ENCODE peak calls at places on chromosome 3, in five cellular contexts. Q, A, L, R and I are unnamed samples.

GRCh38 chr3:15064299-15064834 is 748 bp downstream of the MRPS25 start:
- DNase-seq in Q (peak), A (peak), L (peak), R (peak), I (peak)

GRCh38 chr3:159837725-159838124 is 150.9 kb upstream of the IL12A start:
- DNase-seq in Q (no peak), A (no peak), L (no peak), R (no peak), I (no peak)

GRCh38 chr3:69776926-69777581 is 37.8 kb downstream of the MITF start:
- DNase-seq in Q (peak), A (no peak), L (no peak), R (no peak), I (no peak)

GRCh38 chr3:10531031-10531430 is 25.6 kb upstream of the ATP2B2 start:
- DNase-seq in Q (no peak), A (no peak), L (no peak), R (no peak), I (no peak)

GRCh38 chr3:181855825-181856224 is 144.1 kb downstream of the SOX2 start:
- DNase-seq in Q (no peak), A (no peak), L (no peak), R (no peak), I (no peak)

GRCh38 chr3:32278714-32279113 is 40.2 kb downstream of the CMTM8 start:
- DNase-seq in Q (no peak), A (no peak), L (no peak), R (peak), I (no peak)

GRCh38 chr3:141498592-141499223 is 11.9 kb downstream of the RASA2 start:
- DNase-seq in Q (peak), A (no peak), L (peak), R (no peak), I (peak)

GRCh38 chr3:167008765-167009164 is 371.3 kb downstream of the ZBBX start:
- DNase-seq in Q (no peak), A (no peak), L (no peak), R (no peak), I (no peak)

GRCh38 chr3:169133178-169134161 is 530.0 kb downstream of the MECOM start:
- DNase-seq in Q (peak), A (no peak), L (no peak), R (peak), I (no peak)

GRCh38 chr3:50297896-50298725 is 1.1 kb downstream of the HYAL3 start:
- DNase-seq in Q (peak), A (no peak), L (peak), R (no peak), I (no peak)

GRCh38 chr3:83039422-83039821 is 1278.0 kb upstream of the GBE1 start:
- DNase-seq in Q (no peak), A (no peak), L (no peak), R (no peak), I (no peak)

GRCh38 chr3:168426196-168426595 is 330.5 kb upstream of the GOLIM4 start:
- DNase-seq in Q (no peak), A (no peak), L (no peak), R (peak), I (no peak)

GRCh38 chr3:66989860-66990696 is 8.0 kb upstream of the KBTBD8 start:
- DNase-seq in Q (peak), A (no peak), L (no peak), R (no peak), I (no peak)

GRCh38 chr3:22296641-22297040 is 545.6 kb upstream of the ZNF385D start:
- DNase-seq in Q (no peak), A (no peak), L (no peak), R (no peak), I (peak)

GRCh38 chr3:127685708-127686511 is 13.2 kb downstream of the ABTB1 start:
- DNase-seq in Q (no peak), A (no peak), L (no peak), R (no peak), I (no peak)

GRCh38 chr3:131735544-131735943 is 232.8 kb upstream of the MRPL3 start:
- DNase-seq in Q (no peak), A (no peak), L (no peak), R (no peak), I (no peak)

GRCh38 chr3:139935071-139935865 is at the start of gene CLSTN2:
- DNase-seq in Q (no peak), A (no peak), L (peak), R (no peak), I (peak)

GRCh38 chr3:174193559-174193958 is 665.6 kb upstream of the NAALADL2 start:
- DNase-seq in Q (no peak), A (no peak), L (no peak), R (peak), I (no peak)

GRCh38 chr3:124783696-124784095 is 53.4 kb downstream of the UMPS start:
- DNase-seq in Q (no peak), A (no peak), L (no peak), R (peak), I (no peak)

GRCh38 chr3:185733980-185734724 is 90.7 kb downstream of the IGF2BP2 start:
- DNase-seq in Q (peak), A (peak), L (peak), R (peak), I (peak)

GRCh38 chr3:182889948-182890629 is 90.2 kb downstream of the DCUN1D1 start:
- DNase-seq in Q (no peak), A (no peak), L (no peak), R (no peak), I (no peak)

DNA sequence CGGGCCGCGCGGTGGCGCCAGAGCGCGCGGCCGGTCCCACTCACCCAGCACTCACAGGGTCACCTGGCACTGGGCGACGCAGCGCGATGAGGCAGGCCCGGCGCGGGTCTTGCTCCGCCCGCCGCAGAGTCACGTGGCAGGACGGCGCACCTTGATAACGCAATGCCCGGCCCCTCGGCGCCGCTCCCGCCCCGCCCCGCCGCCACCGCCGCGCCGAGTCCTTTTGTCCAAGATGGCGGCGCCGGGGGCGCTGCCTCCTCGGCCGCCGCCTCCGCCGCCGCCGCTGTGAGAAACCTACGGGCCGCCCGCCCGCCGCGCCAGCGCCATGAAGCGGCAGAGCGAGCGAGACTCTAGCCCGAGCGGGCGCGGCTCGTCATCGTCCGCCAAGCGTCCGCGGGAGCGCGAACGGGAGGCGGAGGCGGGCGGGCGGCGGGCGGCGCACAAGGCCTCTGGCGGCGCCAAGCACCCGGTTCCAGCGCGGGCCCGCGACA is at the start of gene RBM15B:
- DNase-seq in Q (peak), A (peak), L (peak), R (peak), I (peak)
- TF ChIP-seq POLR2A in Q (peak), A (peak), L (peak), R (peak), I (peak)

DNA sequence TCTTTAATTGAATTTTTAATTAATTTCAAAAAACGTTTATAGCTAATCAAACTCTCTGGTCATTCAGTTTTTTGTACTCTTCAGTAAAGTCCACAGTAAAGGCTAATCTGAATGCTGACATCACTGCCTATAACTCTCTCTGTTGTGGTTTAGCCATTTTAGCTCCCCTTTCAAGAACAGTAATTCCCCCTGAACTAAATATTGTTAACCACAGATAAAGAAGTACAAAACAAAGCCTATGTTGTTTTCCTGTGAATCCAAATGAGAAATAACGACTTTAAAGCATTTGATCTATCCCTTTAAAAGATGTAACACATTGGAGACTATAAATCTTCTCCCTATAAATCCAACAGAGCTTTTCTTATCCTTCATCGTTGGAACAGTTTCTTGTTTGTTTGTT is 94.2 kb downstream of the ZBTB20 start:
- DNase-seq in Q (no peak), A (no peak), L (no peak), R (no peak), I (no peak)
- TF ChIP-seq POLR2A in Q (no peak), A (no peak), L (no peak), R (no peak), I (no peak)

DNA sequence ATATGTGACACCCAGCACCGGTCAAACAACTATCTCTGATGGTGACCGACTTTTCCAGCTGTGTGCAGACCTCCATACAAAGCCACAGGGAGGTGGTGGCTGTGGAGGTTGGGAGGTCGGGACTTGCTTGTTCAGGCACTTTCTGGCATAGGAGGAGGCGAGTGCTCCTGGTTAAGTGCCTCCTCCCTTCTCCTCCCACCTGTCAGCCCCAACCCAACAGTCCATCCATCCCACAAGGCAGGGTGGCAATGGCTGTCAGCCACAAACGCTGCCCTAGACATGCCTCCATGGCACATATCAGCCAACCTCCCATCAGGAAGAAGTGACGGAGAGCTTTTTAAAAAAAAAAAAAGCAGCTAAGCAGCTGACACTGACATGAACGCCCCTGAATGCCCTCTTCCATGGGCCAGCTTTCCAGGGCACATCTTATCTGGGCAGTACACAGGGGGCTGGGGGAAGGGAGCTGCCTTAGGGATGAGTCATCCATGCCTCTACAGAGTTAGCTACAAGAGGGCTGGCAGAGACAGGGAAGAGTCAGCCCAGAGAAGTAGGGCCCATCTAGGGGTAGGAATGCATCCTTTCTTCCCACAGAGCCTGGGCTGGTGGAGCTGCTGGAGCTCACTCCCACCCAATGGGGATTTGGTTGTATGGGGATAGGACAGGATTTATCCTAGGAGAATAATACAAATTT is 41.2 kb downstream of the CCDC12 start:
- DNase-seq in Q (peak), A (peak), L (peak), R (peak), I (peak)
- TF ChIP-seq POLR2A in Q (no peak), A (no peak), L (peak), R (no peak), I (peak)

GRCh38 chr3:194306771-194307640 is 44.1 kb downstream of the CPN2 start:
- DNase-seq in Q (peak), A (no peak), L (peak), R (no peak), I (no peak)
- TF ChIP-seq POLR2A in Q (no peak), A (no peak), L (no peak), R (no peak), I (no peak)

DNA sequence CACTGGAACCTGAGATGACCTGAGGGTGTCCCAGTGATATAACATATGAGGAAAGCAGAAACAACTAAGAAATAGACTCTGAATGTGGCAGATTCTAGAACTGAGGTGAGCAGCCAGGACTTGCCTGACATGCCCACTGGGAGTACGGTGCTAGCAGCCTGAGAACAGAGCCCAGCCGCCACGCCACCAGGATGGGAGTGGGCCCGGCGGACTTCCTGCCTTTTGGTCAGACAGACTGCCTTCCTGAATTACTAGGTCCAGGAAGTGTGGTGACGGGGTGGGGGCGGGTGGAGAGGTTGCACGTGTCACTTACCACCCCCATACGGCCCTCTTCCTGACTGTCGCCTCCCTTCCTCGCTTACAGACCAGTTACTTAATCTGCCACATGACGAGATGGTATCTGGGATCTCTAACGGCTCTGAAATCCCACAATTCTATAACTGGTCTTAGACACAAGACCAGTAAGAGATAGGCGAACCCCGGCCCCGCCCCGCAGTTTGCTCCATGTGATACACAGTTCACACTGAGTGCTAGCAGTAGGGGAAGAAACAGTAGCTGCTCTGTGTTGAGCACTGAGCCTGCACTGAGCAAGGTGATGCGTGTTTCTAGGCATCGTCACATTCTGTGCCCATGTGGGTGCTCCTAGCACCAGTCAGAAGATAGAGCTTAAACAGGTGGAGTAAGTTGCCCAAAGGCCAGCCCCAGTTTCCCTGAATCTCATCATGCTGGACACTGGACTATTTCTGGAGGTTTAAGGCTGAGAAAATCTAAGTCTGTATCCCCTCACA is 95.7 kb downstream of the CPN2 start:
- DNase-seq in Q (peak), A (no peak), L (peak), R (no peak), I (peak)
- TF ChIP-seq POLR2A in Q (peak), A (no peak), L (no peak), R (no peak), I (no peak)

DNA sequence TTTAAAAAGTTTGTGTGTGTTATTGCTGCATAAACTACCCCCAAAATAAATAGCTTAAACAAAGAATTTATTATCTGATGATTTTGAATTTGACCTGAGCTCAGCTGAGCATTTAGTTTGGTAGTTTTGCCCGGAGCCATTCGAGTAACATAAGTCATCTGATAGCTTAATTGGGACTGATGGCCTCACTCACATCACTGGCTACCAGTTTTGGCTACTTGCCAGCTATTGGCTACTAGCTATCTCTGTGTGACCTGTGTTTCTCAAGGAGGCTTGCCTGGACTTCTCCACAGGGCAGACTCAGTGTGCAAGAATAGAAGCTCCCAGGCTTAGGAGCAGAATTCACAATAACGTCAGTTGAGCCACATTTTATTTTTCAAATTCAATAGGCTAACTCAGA is 9.0 kb downstream of the CNTN3 start:
- DNase-seq in Q (no peak), A (no peak), L (no peak), R (no peak), I (no peak)
- TF ChIP-seq POLR2A in Q (no peak), A (no peak), L (no peak), R (no peak), I (no peak)

DNA sequence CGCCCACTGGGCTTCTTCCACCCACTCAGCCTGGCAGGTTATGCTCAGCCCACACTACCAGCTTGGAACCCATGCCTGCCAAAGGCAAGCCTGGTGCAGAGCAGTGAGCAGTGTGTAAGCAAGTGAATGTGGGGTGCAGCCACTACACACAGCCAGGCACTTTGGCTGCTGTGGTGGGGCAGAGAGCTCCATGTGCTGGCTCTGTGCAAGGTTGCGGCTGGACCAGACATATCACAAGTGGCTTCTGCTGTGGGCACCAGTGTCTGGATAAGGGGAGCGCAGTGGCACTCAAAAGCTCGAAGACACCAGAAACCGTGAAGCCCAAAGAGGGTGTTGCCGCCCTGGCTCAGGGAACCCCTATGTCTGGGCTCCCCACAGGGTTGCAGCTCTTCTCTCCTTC is 563.7 kb downstream of the SI start:
- DNase-seq in Q (no peak), A (no peak), L (no peak), R (no peak), I (no peak)
- TF ChIP-seq POLR2A in Q (no peak), A (no peak), L (no peak), R (no peak), I (no peak)

DNA sequence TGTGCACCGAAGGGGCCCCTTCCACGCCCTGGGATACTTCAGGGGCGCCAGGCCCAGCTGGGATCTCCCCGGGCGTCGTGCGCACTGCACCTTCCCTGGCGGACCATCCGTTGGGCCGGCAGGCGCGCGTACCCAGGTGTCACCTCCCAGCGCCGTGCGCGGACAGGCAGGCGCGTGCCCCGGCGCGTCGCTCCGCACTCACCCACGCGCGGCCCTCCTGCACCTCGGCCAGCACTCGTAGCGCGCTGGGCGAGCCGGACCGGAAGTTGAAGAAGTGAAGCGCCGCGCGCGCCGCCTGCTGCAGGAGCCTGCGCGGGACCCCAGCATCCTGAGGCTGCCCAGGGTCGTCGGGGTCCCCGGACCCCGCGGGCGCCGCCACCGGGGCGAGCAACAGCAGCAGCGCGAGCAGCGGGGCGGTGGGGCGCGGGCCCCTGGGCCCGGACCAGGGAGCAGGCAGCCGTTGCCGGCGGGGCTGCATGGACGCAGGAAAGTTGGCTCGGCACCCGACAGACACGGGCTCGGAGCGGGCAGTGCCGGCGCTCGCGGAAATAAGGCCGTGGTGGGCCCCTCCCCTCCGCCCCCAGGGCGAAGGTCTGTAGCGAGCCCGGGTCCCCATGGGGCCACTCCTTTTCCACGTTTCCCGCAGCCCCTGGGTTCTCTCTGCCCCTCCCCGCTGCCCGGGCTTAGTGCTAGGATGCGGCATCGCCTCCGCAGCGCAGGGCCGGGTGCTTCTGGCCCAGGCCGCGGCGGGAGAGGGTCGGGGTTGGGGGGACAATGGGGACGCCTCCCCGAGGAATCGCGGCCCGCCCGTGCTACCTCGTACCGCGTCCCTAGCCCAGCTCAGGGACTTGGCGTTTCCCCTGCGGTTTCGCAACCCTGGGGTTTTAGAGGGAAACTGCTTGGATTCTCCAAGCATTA is at the start of gene RARRES1:
- DNase-seq in Q (no peak), A (no peak), L (peak), R (peak), I (peak)
- TF ChIP-seq POLR2A in Q (no peak), A (no peak), L (peak), R (no peak), I (no peak)

DNA sequence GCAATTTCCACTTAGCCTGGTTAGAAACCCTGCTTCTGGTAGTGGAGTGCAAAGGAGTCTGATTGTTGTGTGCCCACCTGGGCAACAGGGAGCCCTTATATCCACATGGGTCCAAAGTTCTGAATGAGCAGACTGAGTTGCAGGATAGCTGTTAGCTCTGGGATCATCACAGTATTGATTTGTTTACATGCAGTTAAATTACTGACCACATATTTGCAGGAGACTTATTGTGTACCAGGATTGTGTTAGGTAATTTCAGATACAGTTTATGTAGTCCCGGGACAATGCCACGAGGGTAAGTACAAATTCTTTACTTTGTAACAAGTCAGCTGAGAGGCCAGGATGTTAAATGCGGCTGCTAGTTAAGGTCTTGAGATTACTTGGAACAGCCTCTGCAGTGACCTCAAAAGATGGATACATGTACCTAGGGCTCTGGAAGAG is 18.8 kb downstream of the ARHGEF26 start:
- DNase-seq in Q (no peak), A (no peak), L (no peak), R (no peak), I (no peak)
- TF ChIP-seq POLR2A in Q (no peak), A (no peak), L (no peak), R (no peak), I (no peak)